ENCODE peak calls at places on chromosomes 13 and 19, in six cellular contexts. L is AG10803; Y is HS-5; O is Ammon's horn; E is CD4-positive, alpha-beta T cell; A is HCEC 1CT. K is an unnamed sample.

GRCh38 chr19:19865750-19866598 is at the start of gene ZNF253:
- DNase-seq in L (peak; percentile 89), Y (peak; percentile 84), O (peak; percentile 98), E (peak; percentile 95), A (peak; percentile 89), K (peak; percentile 95)

GRCh38 chr19:27774337-27774736 is 1438.6 kb downstream of the UQCRFS1 start:
- DNase-seq in L (no peak), Y (no peak), O (no peak), E (no peak), A (no peak), K (peak; percentile 2)

GRCh38 chr19:9309974-9310446 is 372 bp upstream of the ZNF699 start:
- DNase-seq in L (peak; percentile 86), Y (no peak), O (peak; percentile 94), E (no peak), A (peak; percentile 86), K (peak; percentile 93)

GRCh38 chr19:19239675-19240074 is 27.9 kb downstream of the NCAN start:
- DNase-seq in L (no peak), Y (no peak), O (no peak), E (no peak), A (no peak), K (no peak)

GRCh38 chr19:47310819-47311218 is 1.2 kb downstream of the C5AR1 start:
- DNase-seq in L (peak; percentile 70), Y (no peak), O (peak; percentile 31), E (no peak), A (no peak), K (peak; percentile 62)

GRCh38 chr19:29806098-29806866 is 5.5 kb upstream of the CCNE1 start:
- DNase-seq in L (peak; percentile 20), Y (no peak), O (no peak), E (no peak), A (no peak), K (peak; percentile 76)

GRCh38 chr13:28805193-28805819 is 14.8 kb upstream of the MTUS2 start:
- DNase-seq in L (no peak), Y (no peak), O (no peak), E (no peak), A (no peak), K (peak; percentile 40)

GRCh38 chr19:57165846-57166245 is 1.4 kb downstream of the DUXA start:
- DNase-seq in L (no peak), Y (no peak), O (no peak), E (no peak), A (no peak), K (no peak)

GRCh38 chr13:112895521-112896465 is 73.2 kb upstream of the MCF2L start:
- DNase-seq in L (no peak), Y (no peak), O (no peak), E (no peak), A (no peak), K (no peak)

GRCh38 chr19:14072535-14073231 is at the start of gene MISP3:
- DNase-seq in L (no peak), Y (no peak), O (no peak), E (no peak), A (no peak), K (peak; percentile 25)

GRCh38 chr13:30408319-30409101 is 13.8 kb upstream of the UBE2L5 start:
- DNase-seq in L (peak; percentile 88), Y (no peak), O (peak; percentile 92), E (peak; percentile 89), A (peak; percentile 75), K (peak; percentile 93)

GRCh38 chr19:3606690-3607289 is at the start of gene TBXA2R:
- DNase-seq in L (peak; percentile 53), Y (peak; percentile 58), O (peak; percentile 36), E (peak; percentile 39), A (peak; percentile 58), K (peak; percentile 58)

GRCh38 chr19:42131149-42132029 is 857 bp downstream of the POU2F2 start:
- DNase-seq in L (no peak), Y (no peak), O (no peak), E (no peak), A (no peak), K (no peak)

GRCh38 chr13:79519252-79519651 is 38.3 kb downstream of the NDFIP2 start:
- DNase-seq in L (peak; percentile 11), Y (peak; percentile 23), O (no peak), E (no peak), A (peak; percentile 54), K (peak; percentile 28)